ENCODE peak calls at places on chromosomes 12 and 14, in ten cellular contexts. B, Q, K, W, E, Z, O, H, A and I are unnamed samples.

GRCh38 chr12:40446385-40446784 is 221.6 kb downstream of the LRRK2 start:
- DNase-seq in K (no peak), Q (no peak), O (no peak), H (no peak), A (peak; percentile 1), E (no peak), B (no peak), Z (no peak), W (no peak), I (peak; percentile 43)

GRCh38 chr12:65823481-65824313 is 586 bp upstream of the HMGA2 start:
- DNase-seq in H (no peak), B (no peak), Q (no peak), K (peak; percentile 73), Z (peak; percentile 68), O (peak; percentile 50), E (peak; percentile 73), W (no peak), A (peak; percentile 79), I (peak; percentile 61)

GRCh38 chr12:53751336-53752191 is at the start of gene CISTR:
- DNase-seq in O (no peak), K (peak; percentile 35), H (no peak), W (no peak), E (peak; percentile 45), Z (peak; percentile 65), B (peak; percentile 55), A (no peak), Q (no peak), I (no peak)

GRCh38 chr12:108332791-108333382 is 6.2 kb downstream of the CMKLR1 start:
- DNase-seq in Z (no peak), H (peak; percentile 53), O (no peak), K (peak; percentile 42), B (no peak), E (no peak), W (no peak), Q (no peak), A (peak; percentile 16), I (no peak)

GRCh38 chr12:57611116-57611809 is at the start of gene ARHGEF25:
- DNase-seq in K (peak; percentile 73), O (peak; percentile 89), B (peak; percentile 45), Z (peak; percentile 83), H (peak; percentile 62), W (no peak), Q (no peak), A (peak; percentile 70), E (peak; percentile 73), I (no peak)

GRCh38 chr12:17992002-17992656 is 97.9 kb downstream of the RERGL start:
- DNase-seq in A (peak; percentile 45), K (no peak), B (peak; percentile 21), O (peak; percentile 29), W (peak; percentile 21), E (peak; percentile 34), Z (peak; percentile 52), Q (no peak), H (peak; percentile 46), I (peak; percentile 73)

GRCh38 chr14:23405516-23406025 is 2.5 kb downstream of the MYH6 start:
- DNase-seq in Z (no peak), A (no peak), K (no peak), E (no peak), B (no peak), O (no peak), H (no peak), W (no peak), Q (no peak), I (no peak)

GRCh38 chr12:93198086-93198485 is 179.6 kb upstream of the NUDT4 start:
- DNase-seq in Q (no peak), H (no peak), E (no peak), W (no peak), K (no peak), Z (no peak), B (no peak), A (peak; percentile 94), O (no peak), I (no peak)

GRCh38 chr12:76030378-76031080 is 1.0 kb downstream of the PHLDA1 start:
- DNase-seq in H (no peak), B (peak; percentile 67), A (peak; percentile 48), E (peak; percentile 41), Q (no peak), K (peak; percentile 24), O (peak; percentile 39), W (no peak), Z (peak; percentile 40), I (peak; percentile 35)

GRCh38 chr12:25812295-25812694 is 146.2 kb upstream of the RASSF8 start:
- DNase-seq in E (no peak), O (no peak), Z (no peak), W (no peak), B (no peak), H (no peak), A (no peak), K (no peak), Q (no peak), I (no peak)

GRCh38 chr12:118190266-118190665 is 54.3 kb downstream of the PEBP1 start:
- DNase-seq in Q (no peak), E (no peak), Z (no peak), W (no peak), B (no peak), A (peak; percentile 44), H (no peak), K (no peak), O (no peak), I (no peak)

GRCh38 chr12:91289881-91290280 is 107.3 kb upstream of the DCN start:
- DNase-seq in E (no peak), H (no peak), Z (no peak), K (no peak), W (no peak), A (no peak), B (no peak), O (no peak), Q (no peak), I (no peak)

GRCh38 chr12:57745485-57745881 is 644 bp downstream of the TSPAN31 start:
- DNase-seq in H (no peak), E (no peak), Q (no peak), A (no peak), W (no peak), O (no peak), Z (no peak), K (no peak), B (no peak), I (no peak)